ENCODE peak calls at places on chromosome 19, in six cellular contexts. One of them, this sample, is unnamed. For H3K4me1, the result is how much of the 10 kb centered on the place peaks cover.

GRCh38 chr19:20472854-20473253 is 92.7 kb downstream of the ZNF737 start:
- DNase-seq in stomach: no peak
- DNase-seq in H1: no peak
- DNase-seq in H9: no peak
- DNase-seq in GM23338: peak
- DNase-seq in GM23248: peak
- DNase-seq in this sample: no peak

GRCh38 chr19:38880882-38881609 is 3.0 kb upstream of the RINL start:
- DNase-seq in GM23338: no peak
- DNase-seq in GM23248: no peak
- DNase-seq in stomach: no peak
- DNase-seq in H1: no peak
- DNase-seq in H9: no peak
- DNase-seq in this sample: no peak

GRCh38 chr19:31502536-31503170 is 153.4 kb upstream of the TSHZ3 start:
- DNase-seq in H9: no peak
- DNase-seq in stomach: no peak
- DNase-seq in H1: peak
- DNase-seq in GM23338: no peak
- DNase-seq in GM23248: no peak
- DNase-seq in this sample: no peak

GRCh38 chr19:7492142-7493055 is 3.6 kb upstream of the PEX11G start:
- DNase-seq in GM23248: peak
- DNase-seq in H1: no peak
- DNase-seq in GM23338: no peak
- DNase-seq in H9: no peak
- DNase-seq in stomach: no peak
- DNase-seq in this sample: no peak

GRCh38 chr19:15300533-15301194 is 31.7 kb downstream of the BRD4 start:
- DNase-seq in stomach: no peak
- DNase-seq in H1: no peak
- DNase-seq in GM23338: no peak
- DNase-seq in H9: no peak
- DNase-seq in GM23248: peak
- DNase-seq in this sample: no peak

GRCh38 chr19:295687-296370 is 4.6 kb upstream of the PLPP2 start:
- DNase-seq in stomach: peak
- DNase-seq in H9: no peak
- DNase-seq in GM23338: no peak
- DNase-seq in GM23248: no peak
- DNase-seq in H1: no peak
- DNase-seq in this sample: no peak

GRCh38 chr19:49395581-49396407 is 7.7 kb downstream of the KASH5 start:
- DNase-seq in H1: no peak
- DNase-seq in stomach: no peak
- DNase-seq in H9: no peak
- DNase-seq in GM23338: no peak
- DNase-seq in GM23248: no peak
- DNase-seq in this sample: peak

GRCh38 chr19:926595-927043 is 784 bp downstream of the ARID3A start:
- DNase-seq in stomach: peak
- DNase-seq in H1: no peak
- DNase-seq in GM23338: peak
- DNase-seq in GM23248: peak
- DNase-seq in H9: no peak
- DNase-seq in this sample: peak

GRCh38 chr19:43784251-43784980 is 3.6 kb upstream of the KCNN4 start:
- DNase-seq in stomach: peak
- DNase-seq in H1: no peak
- DNase-seq in H9: peak
- DNase-seq in GM23338: no peak
- DNase-seq in GM23248: peak
- DNase-seq in this sample: no peak

DNA sequence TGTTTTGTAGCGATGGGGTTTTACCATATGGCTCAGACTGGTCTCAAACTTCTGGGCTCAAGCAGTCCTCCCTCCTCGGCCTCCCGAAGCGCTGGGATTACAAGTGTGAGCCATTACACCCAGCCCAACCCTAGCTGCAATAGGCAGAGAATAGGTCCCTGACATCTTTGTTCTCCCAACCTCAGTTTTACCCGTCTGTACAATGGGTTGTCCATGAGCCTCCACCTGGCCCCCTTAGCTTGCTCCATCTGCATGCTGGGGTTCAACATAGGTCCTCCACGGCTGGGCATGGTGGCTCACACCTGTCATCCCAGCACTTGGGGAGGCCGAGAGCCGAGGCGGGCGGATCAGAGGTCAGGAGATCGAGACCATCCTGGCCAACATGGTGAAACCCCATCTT is 14.4 kb downstream of the NFIC start:
- DNase-seq in stomach: no peak
- DNase-seq in H9: no peak
- DNase-seq in H1: no peak
- DNase-seq in GM23248: no peak
- DNase-seq in GM23338: no peak
- DNase-seq in this sample: no peak
- H3K4me1 ChIP-seq in stomach: half or more
- H3K4me1 ChIP-seq in H9: under half
- H3K4me1 ChIP-seq in H1: under half
- H3K4me1 ChIP-seq in GM23248: under half
- H3K4me1 ChIP-seq in GM23338: under half
- H3K4me1 ChIP-seq in this sample: half or more

DNA sequence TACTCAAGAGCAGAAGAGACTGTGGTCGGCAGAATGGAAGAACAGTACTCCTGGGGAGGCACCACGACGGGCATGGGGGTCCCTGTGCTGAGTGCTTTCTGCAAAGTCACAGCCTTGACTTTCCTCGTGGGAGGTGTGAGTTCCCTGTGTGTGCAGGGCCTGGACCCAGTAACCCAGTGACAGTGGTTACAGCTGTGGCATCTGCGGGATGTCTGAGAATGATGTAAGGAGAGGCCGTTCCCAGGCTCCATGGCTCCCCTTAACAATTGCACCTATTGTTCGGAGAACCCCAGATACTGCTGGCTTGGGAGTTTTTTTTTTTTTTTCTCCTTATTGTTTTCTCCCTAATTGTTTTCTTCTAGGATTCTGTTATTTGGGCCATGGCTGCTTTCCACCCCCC is 5.1 kb upstream of the NANOS2 start:
- DNase-seq in H9: no peak
- DNase-seq in stomach: no peak
- DNase-seq in GM23338: peak
- DNase-seq in H1: no peak
- DNase-seq in GM23248: no peak
- DNase-seq in this sample: no peak
- H3K27ac ChIP-seq in H9: no peak
- H3K27ac ChIP-seq in stomach: no peak
- H3K27ac ChIP-seq in GM23338: no peak
- H3K27ac ChIP-seq in H1: no peak
- H3K27ac ChIP-seq in GM23248: no peak
- H3K27ac ChIP-seq in this sample: no peak

GRCh38 chr19:13033244-13033643 is 38.0 kb downstream of the NFIX start:
- DNase-seq in GM23338: no peak
- DNase-seq in H9: no peak
- DNase-seq in stomach: no peak
- DNase-seq in H1: no peak
- DNase-seq in GM23248: peak
- DNase-seq in this sample: no peak

GRCh38 chr19:13033819-13034611 is 38.7 kb downstream of the NFIX start:
- DNase-seq in GM23338: peak
- DNase-seq in stomach: peak
- DNase-seq in GM23248: peak
- DNase-seq in H9: peak
- DNase-seq in H1: peak
- DNase-seq in this sample: peak

GRCh38 chr19:13032837-13033236 is 37.6 kb downstream of the NFIX start:
- DNase-seq in H1: no peak
- DNase-seq in stomach: no peak
- DNase-seq in GM23248: no peak
- DNase-seq in GM23338: no peak
- DNase-seq in H9: no peak
- DNase-seq in this sample: no peak

GRCh38 chr19:13029893-13030292 is 34.6 kb downstream of the NFIX start:
- DNase-seq in H9: peak
- DNase-seq in H1: peak
- DNase-seq in GM23248: peak
- DNase-seq in GM23338: peak
- DNase-seq in stomach: peak
- DNase-seq in this sample: no peak

GRCh38 chr19:13031917-13032623 is 36.8 kb downstream of the NFIX start:
- DNase-seq in GM23248: peak
- DNase-seq in H1: no peak
- DNase-seq in stomach: no peak
- DNase-seq in H9: no peak
- DNase-seq in GM23338: no peak
- DNase-seq in this sample: no peak
- H3K4me1 ChIP-seq in GM23248: half or more
- H3K4me1 ChIP-seq in H1: under half
- H3K4me1 ChIP-seq in stomach: half or more
- H3K4me1 ChIP-seq in H9: under half
- H3K4me1 ChIP-seq in GM23338: under half
- H3K4me1 ChIP-seq in this sample: half or more

GRCh38 chr19:42248270-42249148 is 6.1 kb upstream of the GSK3A start:
- DNase-seq in H9: no peak
- DNase-seq in H1: no peak
- DNase-seq in stomach: no peak
- DNase-seq in GM23248: no peak
- DNase-seq in GM23338: no peak
- DNase-seq in this sample: no peak
- H3K27ac ChIP-seq in H9: no peak
- H3K27ac ChIP-seq in H1: no peak
- H3K27ac ChIP-seq in stomach: no peak
- H3K27ac ChIP-seq in GM23248: peak
- H3K27ac ChIP-seq in GM23338: no peak
- H3K27ac ChIP-seq in this sample: no peak